ENCODE peak calls at places on chromosomes 11 and 22, in eight cellular contexts. One of them, this sample, is unnamed.

GRCh38 chr11:34840736-34841386 is 75.3 kb downstream of the APIP start:
- DNase-seq in SJSA1: no peak
- DNase-seq in thyroid gland: no peak
- DNase-seq in CD4-positive, CD25-positive, alpha-beta regulatory T cell: peak; percentile 2
- DNase-seq in IMR-90: peak; percentile 13
- DNase-seq in tibial artery: no peak
- DNase-seq in GM23338: peak; percentile 78
- DNase-seq in NT2/D1: peak; percentile 15
- DNase-seq in this sample: no peak

GRCh38 chr11:65431452-65432132 is 9.0 kb downstream of the NEAT1 start:
- DNase-seq in CD4-positive, CD25-positive, alpha-beta regulatory T cell: no peak
- DNase-seq in thyroid gland: no peak
- DNase-seq in GM23338: no peak
- DNase-seq in tibial artery: peak; percentile 9
- DNase-seq in NT2/D1: no peak
- DNase-seq in SJSA1: no peak
- DNase-seq in IMR-90: peak; percentile 48
- DNase-seq in this sample: no peak

GRCh38 chr11:80502511-80502910 is 1061.7 kb upstream of the TENM4 start:
- DNase-seq in GM23338: peak; percentile 48
- DNase-seq in tibial artery: no peak
- DNase-seq in thyroid gland: no peak
- DNase-seq in NT2/D1: no peak
- DNase-seq in IMR-90: no peak
- DNase-seq in SJSA1: no peak
- DNase-seq in CD4-positive, CD25-positive, alpha-beta regulatory T cell: no peak
- DNase-seq in this sample: no peak

GRCh38 chr22:45881524-45881875 is 95.5 kb downstream of the WNT7B start:
- DNase-seq in tibial artery: no peak
- DNase-seq in thyroid gland: no peak
- DNase-seq in GM23338: no peak
- DNase-seq in IMR-90: no peak
- DNase-seq in NT2/D1: no peak
- DNase-seq in CD4-positive, CD25-positive, alpha-beta regulatory T cell: no peak
- DNase-seq in SJSA1: no peak
- DNase-seq in this sample: peak; percentile 39

GRCh38 chr11:69510471-69511357 is 29.3 kb downstream of the LINC01488 start:
- DNase-seq in GM23338: no peak
- DNase-seq in thyroid gland: no peak
- DNase-seq in NT2/D1: no peak
- DNase-seq in CD4-positive, CD25-positive, alpha-beta regulatory T cell: no peak
- DNase-seq in IMR-90: peak; percentile 72
- DNase-seq in tibial artery: no peak
- DNase-seq in SJSA1: peak; percentile 87
- DNase-seq in this sample: peak; percentile 33

GRCh38 chr11:123707606-123708205 is 33.8 kb downstream of the ZNF202 start:
- DNase-seq in thyroid gland: peak; percentile 53
- DNase-seq in IMR-90: peak; percentile 77
- DNase-seq in CD4-positive, CD25-positive, alpha-beta regulatory T cell: peak; percentile 24
- DNase-seq in GM23338: peak; percentile 85
- DNase-seq in NT2/D1: peak; percentile 57
- DNase-seq in tibial artery: no peak
- DNase-seq in SJSA1: no peak
- DNase-seq in this sample: no peak

GRCh38 chr22:37803636-37804371 is 3.9 kb upstream of the GCAT start:
- DNase-seq in IMR-90: no peak
- DNase-seq in thyroid gland: no peak
- DNase-seq in SJSA1: no peak
- DNase-seq in NT2/D1: no peak
- DNase-seq in CD4-positive, CD25-positive, alpha-beta regulatory T cell: no peak
- DNase-seq in tibial artery: no peak
- DNase-seq in GM23338: peak; percentile 59
- DNase-seq in this sample: no peak

GRCh38 chr11:95035316-95035715 is 10.3 kb downstream of the KDM4E start:
- DNase-seq in thyroid gland: no peak
- DNase-seq in IMR-90: no peak
- DNase-seq in NT2/D1: no peak
- DNase-seq in GM23338: no peak
- DNase-seq in SJSA1: no peak
- DNase-seq in tibial artery: no peak
- DNase-seq in CD4-positive, CD25-positive, alpha-beta regulatory T cell: no peak
- DNase-seq in this sample: no peak

GRCh38 chr11:13942908-13943505 is 19.5 kb upstream of the SPON1 start:
- DNase-seq in tibial artery: no peak
- DNase-seq in GM23338: no peak
- DNase-seq in CD4-positive, CD25-positive, alpha-beta regulatory T cell: no peak
- DNase-seq in NT2/D1: no peak
- DNase-seq in IMR-90: peak; percentile 24
- DNase-seq in SJSA1: no peak
- DNase-seq in thyroid gland: no peak
- DNase-seq in this sample: no peak

GRCh38 chr22:45638834-45639746 is 32.5 kb upstream of the ATXN10 start:
- DNase-seq in tibial artery: peak; percentile 73
- DNase-seq in IMR-90: no peak
- DNase-seq in NT2/D1: no peak
- DNase-seq in thyroid gland: no peak
- DNase-seq in GM23338: peak; percentile 18
- DNase-seq in SJSA1: peak; percentile 76
- DNase-seq in CD4-positive, CD25-positive, alpha-beta regulatory T cell: no peak
- DNase-seq in this sample: peak; percentile 75

GRCh38 chr11:111982532-111983186 is 42.5 kb upstream of the DLAT start:
- DNase-seq in NT2/D1: no peak
- DNase-seq in IMR-90: no peak
- DNase-seq in SJSA1: no peak
- DNase-seq in tibial artery: no peak
- DNase-seq in thyroid gland: no peak
- DNase-seq in CD4-positive, CD25-positive, alpha-beta regulatory T cell: no peak
- DNase-seq in GM23338: peak; percentile 44
- DNase-seq in this sample: no peak

GRCh38 chr11:88348870-88349269 is 11.3 kb upstream of the CTSC start:
- DNase-seq in thyroid gland: no peak
- DNase-seq in NT2/D1: no peak
- DNase-seq in CD4-positive, CD25-positive, alpha-beta regulatory T cell: no peak
- DNase-seq in GM23338: no peak
- DNase-seq in tibial artery: no peak
- DNase-seq in IMR-90: peak; percentile 81
- DNase-seq in SJSA1: no peak
- DNase-seq in this sample: no peak

GRCh38 chr22:47245786-47246185 is 483.3 kb downstream of the TBC1D22A start:
- DNase-seq in GM23338: no peak
- DNase-seq in SJSA1: peak; percentile 21
- DNase-seq in tibial artery: no peak
- DNase-seq in IMR-90: no peak
- DNase-seq in thyroid gland: no peak
- DNase-seq in NT2/D1: no peak
- DNase-seq in CD4-positive, CD25-positive, alpha-beta regulatory T cell: no peak
- DNase-seq in this sample: no peak

GRCh38 chr11:100890779-100891178 is 203.7 kb downstream of the ARHGAP42 start:
- DNase-seq in NT2/D1: no peak
- DNase-seq in thyroid gland: no peak
- DNase-seq in IMR-90: peak; percentile 98
- DNase-seq in SJSA1: peak; percentile 73
- DNase-seq in tibial artery: peak; percentile 29
- DNase-seq in CD4-positive, CD25-positive, alpha-beta regulatory T cell: no peak
- DNase-seq in GM23338: no peak
- DNase-seq in this sample: no peak

GRCh38 chr11:44950036-44950624 is 553 bp downstream of the TP53I11 start:
- DNase-seq in GM23338: no peak
- DNase-seq in NT2/D1: no peak
- DNase-seq in IMR-90: no peak
- DNase-seq in SJSA1: peak; percentile 67
- DNase-seq in tibial artery: peak; percentile 34
- DNase-seq in CD4-positive, CD25-positive, alpha-beta regulatory T cell: no peak
- DNase-seq in thyroid gland: peak; percentile 37
- DNase-seq in this sample: peak; percentile 65

GRCh38 chr11:15911377-15912044 is 444.8 kb downstream of the SOX6 start:
- DNase-seq in GM23338: no peak
- DNase-seq in SJSA1: no peak
- DNase-seq in IMR-90: peak; percentile 74
- DNase-seq in NT2/D1: no peak
- DNase-seq in CD4-positive, CD25-positive, alpha-beta regulatory T cell: no peak
- DNase-seq in tibial artery: peak; percentile 63
- DNase-seq in thyroid gland: peak; percentile 80
- DNase-seq in this sample: peak; percentile 63

DNA sequence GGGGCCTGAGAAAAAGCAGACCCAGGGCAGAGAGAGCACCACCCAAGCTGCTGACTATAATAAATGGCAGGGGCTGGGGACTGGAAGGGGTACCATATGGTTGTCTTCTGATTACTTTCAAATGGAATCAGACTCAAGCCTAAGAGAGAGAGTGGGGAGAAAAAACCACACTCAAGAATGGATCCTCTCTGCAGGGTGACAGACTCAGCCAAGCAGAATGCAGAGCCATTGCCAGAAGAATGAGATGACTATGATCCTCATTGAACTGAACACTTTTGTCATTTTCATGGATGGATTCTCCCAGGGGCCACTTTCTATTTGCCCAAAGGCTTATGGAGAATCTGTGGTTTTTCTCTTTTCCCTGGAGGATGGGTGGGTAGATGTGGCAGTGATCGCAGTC is 8.7 kb downstream of the UBASH3B start:
- DNase-seq in tibial artery: no peak
- DNase-seq in thyroid gland: no peak
- DNase-seq in CD4-positive, CD25-positive, alpha-beta regulatory T cell: no peak
- DNase-seq in IMR-90: peak; percentile 57
- DNase-seq in NT2/D1: no peak
- DNase-seq in GM23338: no peak
- DNase-seq in SJSA1: no peak
- DNase-seq in this sample: no peak
- H3K4me1 ChIP-seq in tibial artery: no peaks in the 10 kb centered on the region
- H3K4me1 ChIP-seq in thyroid gland: peaks cover 21% of the 10 kb centered on the region
- H3K4me1 ChIP-seq in CD4-positive, CD25-positive, alpha-beta regulatory T cell: peaks cover 60% of the 10 kb centered on the region
- H3K4me1 ChIP-seq in IMR-90: peaks cover 32% of the 10 kb centered on the region
- H3K4me1 ChIP-seq in NT2/D1: peaks cover 7% of the 10 kb centered on the region
- H3K4me1 ChIP-seq in GM23338: no peaks in the 10 kb centered on the region
- H3K4me1 ChIP-seq in SJSA1: peaks cover 13% of the 10 kb centered on the region
- H3K4me1 ChIP-seq in this sample: peaks cover 31% of the 10 kb centered on the region

GRCh38 chr11:114086394-114086793 is 26.9 kb downstream of the ZBTB16 start:
- DNase-seq in SJSA1: no peak
- DNase-seq in CD4-positive, CD25-positive, alpha-beta regulatory T cell: no peak
- DNase-seq in IMR-90: no peak
- DNase-seq in NT2/D1: no peak
- DNase-seq in tibial artery: no peak
- DNase-seq in thyroid gland: no peak
- DNase-seq in GM23338: no peak
- DNase-seq in this sample: no peak
- H3K36me3 ChIP-seq in SJSA1: no peaks in the 10 kb centered on the region
- H3K36me3 ChIP-seq in CD4-positive, CD25-positive, alpha-beta regulatory T cell: no peaks in the 10 kb centered on the region
- H3K36me3 ChIP-seq in IMR-90: no peaks in the 10 kb centered on the region
- H3K36me3 ChIP-seq in NT2/D1: no peaks in the 10 kb centered on the region
- H3K36me3 ChIP-seq in tibial artery: peaks cover 90% of the 10 kb centered on the region
- H3K36me3 ChIP-seq in thyroid gland: peaks cover 9% of the 10 kb centered on the region
- H3K36me3 ChIP-seq in GM23338: no peaks in the 10 kb centered on the region
- H3K36me3 ChIP-seq in this sample: peaks cover 68% of the 10 kb centered on the region

GRCh38 chr11:67398661-67399563 is 2.7 kb downstream of the PPP1CA start:
- DNase-seq in NT2/D1: no peak
- DNase-seq in SJSA1: no peak
- DNase-seq in tibial artery: no peak
- DNase-seq in GM23338: no peak
- DNase-seq in thyroid gland: no peak
- DNase-seq in IMR-90: no peak
- DNase-seq in CD4-positive, CD25-positive, alpha-beta regulatory T cell: no peak
- DNase-seq in this sample: peak; percentile 45

GRCh38 chr11:67396258-67396581 is 4.4 kb downstream of the RAD9A start:
- DNase-seq in NT2/D1: no peak
- DNase-seq in IMR-90: no peak
- DNase-seq in GM23338: no peak
- DNase-seq in CD4-positive, CD25-positive, alpha-beta regulatory T cell: no peak
- DNase-seq in SJSA1: no peak
- DNase-seq in thyroid gland: no peak
- DNase-seq in tibial artery: no peak
- DNase-seq in this sample: no peak

GRCh38 chr11:67397536-67397935 is 4.1 kb downstream of the PPP1CA start:
- DNase-seq in GM23338: no peak
- DNase-seq in tibial artery: no peak
- DNase-seq in NT2/D1: no peak
- DNase-seq in IMR-90: no peak
- DNase-seq in CD4-positive, CD25-positive, alpha-beta regulatory T cell: no peak
- DNase-seq in SJSA1: no peak
- DNase-seq in thyroid gland: no peak
- DNase-seq in this sample: no peak

GRCh38 chr11:67396587-67397398 is 4.9 kb downstream of the PPP1CA start:
- DNase-seq in CD4-positive, CD25-positive, alpha-beta regulatory T cell: no peak
- DNase-seq in SJSA1: no peak
- DNase-seq in NT2/D1: no peak
- DNase-seq in tibial artery: no peak
- DNase-seq in IMR-90: no peak
- DNase-seq in GM23338: peak; percentile 58
- DNase-seq in thyroid gland: no peak
- DNase-seq in this sample: no peak

DNA sequence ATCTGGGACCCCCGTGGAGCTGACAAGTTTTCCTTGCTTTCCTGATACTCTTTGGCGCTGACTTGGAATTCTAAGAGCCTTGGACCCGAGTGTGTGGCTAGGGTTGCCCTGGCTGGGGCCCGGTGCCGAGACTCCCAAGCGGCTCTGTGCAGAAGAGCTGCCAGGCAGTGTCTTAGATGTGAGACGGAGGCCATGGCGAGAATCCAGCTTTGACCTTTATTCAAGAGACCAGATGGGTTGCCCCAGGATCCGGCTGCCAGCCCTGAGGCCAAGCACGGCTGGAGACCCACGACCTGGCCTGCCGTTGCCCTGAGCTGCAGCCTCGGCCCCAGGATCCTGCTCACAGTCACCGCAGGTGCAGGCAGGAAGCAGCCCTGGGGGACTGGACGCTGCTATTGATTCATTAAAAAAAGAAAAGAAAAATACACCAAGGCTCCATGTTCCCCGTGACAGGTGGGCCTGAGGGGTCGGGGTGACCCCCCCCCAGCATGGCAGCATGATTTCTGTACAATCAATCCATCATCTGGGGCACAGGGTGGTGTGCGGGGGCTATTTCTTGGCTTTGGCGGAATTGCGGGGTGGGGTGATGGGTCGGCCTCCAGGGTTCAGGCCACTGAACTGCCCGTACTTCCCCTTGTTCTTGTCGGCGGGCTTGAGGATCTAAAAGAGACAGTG is 3.5 kb downstream of the PPP1CA start:
- DNase-seq in NT2/D1: no peak
- DNase-seq in GM23338: no peak
- DNase-seq in SJSA1: no peak
- DNase-seq in tibial artery: no peak
- DNase-seq in IMR-90: no peak
- DNase-seq in CD4-positive, CD25-positive, alpha-beta regulatory T cell: no peak
- DNase-seq in thyroid gland: no peak
- DNase-seq in this sample: no peak
- H3K4me1 ChIP-seq in NT2/D1: peaks cover 25% of the 10 kb centered on the region
- H3K4me1 ChIP-seq in GM23338: peaks cover 24% of the 10 kb centered on the region
- H3K4me1 ChIP-seq in SJSA1: peaks cover 23% of the 10 kb centered on the region
- H3K4me1 ChIP-seq in tibial artery: peaks cover 23% of the 10 kb centered on the region
- H3K4me1 ChIP-seq in IMR-90: peaks cover 13% of the 10 kb centered on the region
- H3K4me1 ChIP-seq in CD4-positive, CD25-positive, alpha-beta regulatory T cell: peaks cover 62% of the 10 kb centered on the region
- H3K4me1 ChIP-seq in thyroid gland: peaks cover 27% of the 10 kb centered on the region
- H3K4me1 ChIP-seq in this sample: peaks cover 44% of the 10 kb centered on the region

DNA sequence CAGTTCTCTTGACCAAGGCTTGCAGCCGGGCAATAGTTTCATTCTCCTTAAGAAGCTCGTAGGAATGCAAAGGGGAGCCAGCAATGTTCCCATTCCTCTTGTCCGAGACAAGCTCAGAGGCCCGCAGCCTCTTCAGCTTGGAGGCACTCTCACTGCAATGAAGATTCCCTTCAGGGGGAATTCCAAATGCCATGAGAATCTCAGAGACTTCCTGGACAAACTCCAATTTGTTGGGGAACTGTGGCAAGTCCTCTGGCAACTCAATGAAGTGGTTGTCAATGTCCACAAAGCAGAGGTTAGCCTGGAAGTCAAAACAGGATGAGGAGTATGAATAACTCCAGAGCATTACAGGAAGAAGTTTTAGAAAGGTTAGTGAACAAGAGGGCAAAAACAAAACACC is 84.4 kb downstream of the DENND5A start:
- DNase-seq in thyroid gland: no peak
- DNase-seq in SJSA1: no peak
- DNase-seq in tibial artery: no peak
- DNase-seq in NT2/D1: no peak
- DNase-seq in IMR-90: peak; percentile 72
- DNase-seq in GM23338: no peak
- DNase-seq in CD4-positive, CD25-positive, alpha-beta regulatory T cell: no peak
- DNase-seq in this sample: no peak
- H3K36me3 ChIP-seq in thyroid gland: peaks cover 12% of the 10 kb centered on the region
- H3K36me3 ChIP-seq in SJSA1: peaks cover 15% of the 10 kb centered on the region
- H3K36me3 ChIP-seq in tibial artery: peaks cover 47% of the 10 kb centered on the region
- H3K36me3 ChIP-seq in NT2/D1: peaks cover 62% of the 10 kb centered on the region
- H3K36me3 ChIP-seq in IMR-90: peaks cover 45% of the 10 kb centered on the region
- H3K36me3 ChIP-seq in GM23338: peaks cover 15% of the 10 kb centered on the region
- H3K36me3 ChIP-seq in CD4-positive, CD25-positive, alpha-beta regulatory T cell: no peaks in the 10 kb centered on the region
- H3K36me3 ChIP-seq in this sample: peaks cover 47% of the 10 kb centered on the region